ENCODE peak calls at places on chromosomes 6 and 20, in five cellular contexts. F is H1, N is mesenchymal stem cell, O is H9, X is neuronal stem cell. R is an unnamed sample.

GRCh38 chr20:62131560-62132320 is 9.5 kb downstream of the LSM14B start:
- DNase-seq in N (no peak), X (no peak), F (no peak), O (no peak), R (no peak)

GRCh38 chr20:51710503-51710902 is 57.7 kb downstream of the ATP9A start:
- DNase-seq in X (no peak), O (peak), F (no peak), N (no peak), R (no peak)

GRCh38 chr20:50713677-50714101 is 17.7 kb upstream of the PARD6B start:
- DNase-seq in X (no peak), N (no peak), O (peak), F (peak), R (peak)

GRCh38 chr20:51121901-51122412 is 99.0 kb upstream of the KCNG1 start:
- DNase-seq in N (peak), F (peak), X (no peak), O (no peak), R (peak)

GRCh38 chr20:15012551-15012950 is 675.1 kb upstream of the FLRT3 start:
- DNase-seq in F (no peak), O (no peak), N (no peak), X (peak), R (no peak)

GRCh38 chr20:48378976-48379670 is 448.7 kb downstream of the PREX1 start:
- DNase-seq in X (no peak), O (no peak), N (no peak), F (no peak), R (no peak)

GRCh38 chr6:79076160-79076559 is 1.9 kb downstream of the PHIP start:
- DNase-seq in N (peak), O (no peak), F (no peak), X (no peak), R (no peak)

GRCh38 chr6:138477913-138478539 is 21.3 kb downstream of the NHSL1 start:
- DNase-seq in O (no peak), X (no peak), F (no peak), N (no peak), R (no peak)

GRCh38 chr6:125989631-125990030 is 3.3 kb downstream of the TRMT11 start:
- DNase-seq in N (no peak), X (no peak), O (no peak), F (no peak), R (no peak)

GRCh38 chr6:161947371-161947770 is 673.5 kb upstream of the AGPAT4 start:
- DNase-seq in F (no peak), N (no peak), X (no peak), O (peak), R (no peak)

GRCh38 chr6:64733433-64733832 is 973.6 kb downstream of the EYS start:
- DNase-seq in O (no peak), F (no peak), N (peak), X (no peak), R (no peak)

GRCh38 chr6:16060039-16060438 is 68.8 kb upstream of the MYLIP start:
- DNase-seq in N (no peak), O (peak), X (no peak), F (no peak), R (no peak)

GRCh38 chr6:142907017-142907470 is 37.9 kb downstream of the HIVEP2 start:
- DNase-seq in N (no peak), O (no peak), F (no peak), X (no peak), R (no peak)

GRCh38 chr6:127484207-127484858 is 25.1 kb upstream of the KIAA0408 start:
- DNase-seq in F (no peak), X (no peak), O (no peak), N (peak), R (no peak)

GRCh38 chr6:168116446-168116974 is 37.5 kb upstream of the FRMD1 start:
- DNase-seq in O (no peak), F (peak), N (no peak), X (no peak), R (no peak)

GRCh38 chr6:48176909-48177308 is 65.9 kb upstream of the PTCHD4 start:
- DNase-seq in X (no peak), F (no peak), O (no peak), N (no peak), R (no peak)

GRCh38 chr6:83127976-83128375 is 60.5 kb downstream of the DOP1A start:
- DNase-seq in F (no peak), N (no peak), O (no peak), X (no peak), R (no peak)

GRCh38 chr6:145699462-145699861 is 35.9 kb downstream of the EPM2A start:
- DNase-seq in F (no peak), O (no peak), N (peak), X (no peak), R (no peak)

GRCh38 chr6:40509163-40509562 is 78.0 kb downstream of the LRFN2 start:
- DNase-seq in F (no peak), N (no peak), O (no peak), X (no peak), R (peak)

GRCh38 chr6:125923371-125923877 is 33.1 kb upstream of the HINT3 start:
- DNase-seq in X (no peak), N (peak), F (no peak), O (no peak), R (no peak)

GRCh38 chr20:1300083-1300840 is 28.7 kb downstream of the SDCBP2 start:
- DNase-seq in X (no peak), F (no peak), O (no peak), N (no peak), R (no peak)

GRCh38 chr6:24274441-24275083 is 83.3 kb downstream of the DCDC2 start:
- DNase-seq in N (peak), F (no peak), O (no peak), X (no peak), R (peak)

GRCh38 chr6:16764188-16764950 is 3.1 kb upstream of the ATXN1 start:
- DNase-seq in X (no peak), N (peak), O (no peak), F (no peak), R (no peak)

GRCh38 chr20:34705383-34706021 is 1.4 kb downstream of the TP53INP2 start:
- DNase-seq in X (no peak), N (peak), F (no peak), O (peak), R (no peak)

GRCh38 chr6:50842861-50843384 is 24.3 kb downstream of the TFAP2B start:
- DNase-seq in F (peak), O (peak), N (no peak), X (no peak), R (peak)

GRCh38 chr6:166395351-166395750 is 12.6 kb upstream of the MPC1 start:
- DNase-seq in N (no peak), O (no peak), X (no peak), F (no peak), R (no peak)

GRCh38 chr6:115613488-115613887 is 447.2 kb downstream of the FRK start:
- DNase-seq in O (no peak), N (peak), X (no peak), F (no peak), R (peak)

GRCh38 chr20:4369798-4370124 is 351.9 kb upstream of the PRND start:
- DNase-seq in O (no peak), F (no peak), X (no peak), N (no peak), R (no peak)
- H2BK12ac ChIP-seq in O (no peak), F (peak), X (no peak), N (no peak), R (no peak)

DNA sequence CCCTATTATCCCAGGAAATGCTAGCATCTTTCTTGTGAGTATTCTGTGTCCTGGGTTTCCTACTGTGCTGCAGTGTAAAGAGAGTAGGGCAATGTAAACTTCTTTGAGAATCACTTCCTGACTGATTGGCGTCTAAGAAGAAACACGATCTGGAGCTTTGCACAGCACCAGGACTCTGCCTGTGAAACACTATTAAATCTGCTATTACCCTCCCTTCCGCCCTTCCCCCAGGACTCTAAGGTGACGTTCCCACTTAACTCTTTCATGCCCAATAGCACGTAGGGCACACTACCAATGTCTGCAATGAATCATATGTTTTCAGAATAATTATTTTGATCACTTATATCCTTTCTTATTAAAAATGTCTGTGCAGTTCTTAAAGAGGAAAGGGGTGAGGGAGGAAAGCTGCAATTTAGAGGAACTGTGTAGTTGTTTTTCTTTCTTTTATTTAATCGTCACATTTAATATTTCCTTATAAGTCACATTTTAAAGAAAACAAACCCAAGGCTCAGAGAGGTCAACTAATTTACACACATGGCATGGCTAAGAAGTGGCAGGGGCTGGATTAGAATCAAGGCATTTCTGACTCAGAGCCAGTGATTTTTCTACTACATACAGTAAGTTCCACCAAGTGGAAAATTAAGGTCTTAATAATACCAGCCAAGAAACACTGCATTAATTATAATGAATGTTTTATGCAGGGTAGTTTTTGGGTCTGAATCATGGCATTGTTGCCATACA is 607.5 kb upstream of the CITED2 start:
- DNase-seq in X (peak), O (peak), F (no peak), N (peak), R (no peak)
- H2AFZ ChIP-seq in X (peak), O (peak), F (peak), N (no peak), R (no peak)

DNA sequence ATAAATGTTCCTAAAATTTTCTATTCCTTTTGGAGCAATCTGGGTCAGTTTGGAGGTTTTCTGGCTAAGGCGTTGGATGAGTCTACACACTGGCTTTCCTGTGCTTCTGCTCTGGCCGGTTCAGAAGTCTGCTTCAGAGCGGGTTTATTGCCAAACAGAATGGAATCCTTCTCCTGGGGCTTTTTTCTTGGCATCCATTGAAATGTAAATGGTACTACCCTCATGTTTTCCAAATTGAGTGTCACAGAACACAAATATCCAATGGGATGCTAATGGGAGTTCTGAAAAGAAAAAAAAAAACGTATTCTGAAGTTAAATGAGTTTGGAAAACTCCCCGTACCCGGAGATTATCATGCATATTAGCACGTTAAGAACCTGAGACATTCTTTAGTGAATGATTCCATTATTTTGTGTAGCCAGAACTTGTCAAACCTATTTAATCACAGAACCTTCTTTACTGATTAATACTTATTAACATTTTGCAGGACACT is 930.3 kb downstream of the QKI start:
- DNase-seq in X (no peak), F (no peak), O (peak), N (no peak), R (peak)
- H2BK12ac ChIP-seq in X (no peak), F (no peak), O (no peak), N (no peak), R (no peak)

GRCh38 chr6:134495203-134495892 is 177.4 kb upstream of the SGK1 start:
- DNase-seq in O (no peak), N (no peak), F (no peak), X (no peak), R (no peak)
- H2AFZ ChIP-seq in O (no peak), N (no peak), F (no peak), X (no peak), R (no peak)

GRCh38 chr6:39341942-39342341 is 19.4 kb upstream of the KCNK16 start:
- DNase-seq in O (no peak), X (no peak), N (no peak), F (no peak), R (no peak)
- H2BK12ac ChIP-seq in O (no peak), X (no peak), N (peak), F (no peak), R (no peak)

DNA sequence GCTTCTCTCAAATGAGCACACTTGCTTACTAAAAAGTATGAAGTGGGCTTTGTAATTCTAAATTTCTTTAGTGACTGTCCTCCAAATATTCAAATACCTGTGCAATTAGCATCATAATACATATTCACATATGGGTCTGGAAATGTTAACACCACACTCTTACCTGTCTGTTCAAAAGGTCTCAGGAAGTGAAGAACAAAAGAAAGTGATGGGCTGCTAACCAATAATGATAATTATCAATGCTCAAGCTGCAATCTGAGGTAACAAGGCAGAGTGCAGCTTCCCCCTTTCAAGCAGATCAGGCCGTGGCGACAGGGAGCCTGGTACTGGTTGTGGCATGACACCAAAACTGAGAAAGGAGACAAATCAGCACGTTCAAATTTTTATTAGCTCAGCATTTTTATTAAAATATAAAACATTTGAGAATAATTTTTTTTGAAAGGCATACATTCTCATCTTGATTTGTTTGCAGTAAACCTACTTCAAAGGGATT is 1044.7 kb upstream of the EPHA7 start:
- DNase-seq in O (no peak), N (no peak), X (no peak), F (no peak), R (no peak)
- H2AFZ ChIP-seq in O (no peak), N (no peak), X (no peak), F (no peak), R (no peak)

DNA sequence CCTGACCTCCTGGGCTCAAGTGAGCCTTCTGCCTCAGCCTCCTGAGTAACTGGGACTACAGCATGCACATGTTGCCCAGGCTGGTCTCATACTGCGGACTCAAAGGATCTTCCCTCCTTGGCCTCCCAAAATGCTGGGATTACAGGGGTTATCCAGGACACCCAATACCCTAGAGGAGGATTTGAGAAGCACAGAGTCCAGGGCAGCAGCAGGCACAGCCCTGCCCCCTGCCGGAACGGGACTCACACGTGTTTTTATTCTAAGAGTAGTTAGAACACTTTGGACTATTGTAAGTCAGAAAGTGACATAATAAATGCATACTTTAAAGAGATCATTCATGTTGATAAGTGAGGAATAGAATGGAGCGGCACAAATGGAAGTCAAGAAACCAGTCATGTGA is 80.2 kb downstream of the C6orf118 start:
- DNase-seq in O (no peak), X (no peak), F (no peak), N (no peak), R (no peak)
- H2BK12ac ChIP-seq in O (no peak), X (no peak), F (no peak), N (no peak), R (no peak)